ENCODE peak calls at places on chromosome 6, in four cellular contexts. One of them, this sample, is unnamed.

GRCh38 chr6:160791981-160792418 is 90.0 kb downstream of the PLG start:
- DNase-seq in neural progenitor cell: no peak
- DNase-seq in GM12878: no peak
- DNase-seq in activated naive CD4-positive, alpha-beta T cell: no peak
- DNase-seq in this sample: no peak

GRCh38 chr6:144546807-144547206 is 261.7 kb downstream of the UTRN start:
- DNase-seq in activated naive CD4-positive, alpha-beta T cell: no peak
- DNase-seq in neural progenitor cell: no peak
- DNase-seq in GM12878: no peak
- DNase-seq in this sample: no peak

GRCh38 chr6:158036261-158036660 is 54.6 kb downstream of the SYNJ2 start:
- DNase-seq in activated naive CD4-positive, alpha-beta T cell: no peak
- DNase-seq in GM12878: no peak
- DNase-seq in neural progenitor cell: no peak
- DNase-seq in this sample: no peak

GRCh38 chr6:3885262-3886036 is 36.3 kb downstream of the FAM50B start:
- DNase-seq in GM12878: no peak
- DNase-seq in neural progenitor cell: no peak
- DNase-seq in activated naive CD4-positive, alpha-beta T cell: no peak
- DNase-seq in this sample: no peak

GRCh38 chr6:32517654-32518445 is 12.2 kb downstream of the HLA-DRB5 start:
- DNase-seq in GM12878: no peak
- DNase-seq in activated naive CD4-positive, alpha-beta T cell: no peak
- DNase-seq in neural progenitor cell: peak
- DNase-seq in this sample: no peak

GRCh38 chr6:154249499-154250298 is 106.9 kb downstream of the IPCEF1 start:
- DNase-seq in activated naive CD4-positive, alpha-beta T cell: no peak
- DNase-seq in GM12878: peak
- DNase-seq in neural progenitor cell: no peak
- DNase-seq in this sample: no peak

GRCh38 chr6:21587925-21588811 is 5.4 kb upstream of the SOX4 start:
- DNase-seq in activated naive CD4-positive, alpha-beta T cell: no peak
- DNase-seq in neural progenitor cell: peak
- DNase-seq in GM12878: no peak
- DNase-seq in this sample: peak

GRCh38 chr6:19892250-19892649 is 55.1 kb downstream of the ID4 start:
- DNase-seq in neural progenitor cell: no peak
- DNase-seq in activated naive CD4-positive, alpha-beta T cell: no peak
- DNase-seq in GM12878: no peak
- DNase-seq in this sample: peak

GRCh38 chr6:150032598-150032997 is 7.3 kb upstream of the RAET1L start:
- DNase-seq in neural progenitor cell: no peak
- DNase-seq in activated naive CD4-positive, alpha-beta T cell: no peak
- DNase-seq in GM12878: no peak
- DNase-seq in this sample: no peak

GRCh38 chr6:128415387-128415786 is 105.0 kb downstream of the PTPRK start:
- DNase-seq in neural progenitor cell: no peak
- DNase-seq in activated naive CD4-positive, alpha-beta T cell: no peak
- DNase-seq in GM12878: no peak
- DNase-seq in this sample: no peak

GRCh38 chr6:33816911-33817310 is 13.1 kb upstream of the MLN start:
- DNase-seq in activated naive CD4-positive, alpha-beta T cell: no peak
- DNase-seq in GM12878: no peak
- DNase-seq in neural progenitor cell: no peak
- DNase-seq in this sample: no peak

GRCh38 chr6:10837692-10837996 is 695 bp downstream of the MAK start:
- DNase-seq in neural progenitor cell: peak
- DNase-seq in GM12878: no peak
- DNase-seq in activated naive CD4-positive, alpha-beta T cell: no peak
- DNase-seq in this sample: no peak

GRCh38 chr6:53928641-53929339 is 134.0 kb downstream of the LRRC1 start:
- DNase-seq in activated naive CD4-positive, alpha-beta T cell: no peak
- DNase-seq in GM12878: no peak
- DNase-seq in neural progenitor cell: no peak
- DNase-seq in this sample: no peak

GRCh38 chr6:159062564-159062945 is 17.8 kb upstream of the TAGAP start:
- DNase-seq in activated naive CD4-positive, alpha-beta T cell: no peak
- DNase-seq in GM12878: no peak
- DNase-seq in neural progenitor cell: no peak
- DNase-seq in this sample: no peak

GRCh38 chr6:57173886-57174510 is 1.9 kb downstream of the BAG2 start:
- DNase-seq in neural progenitor cell: peak
- DNase-seq in GM12878: no peak
- DNase-seq in activated naive CD4-positive, alpha-beta T cell: no peak
- DNase-seq in this sample: no peak

GRCh38 chr6:136599324-136600011 is 49.2 kb upstream of the MAP7 start:
- DNase-seq in activated naive CD4-positive, alpha-beta T cell: no peak
- DNase-seq in GM12878: no peak
- DNase-seq in neural progenitor cell: no peak
- DNase-seq in this sample: no peak

GRCh38 chr6:111087871-111088667 is 766 bp downstream of the SLC16A10 start:
- DNase-seq in neural progenitor cell: peak
- DNase-seq in activated naive CD4-positive, alpha-beta T cell: no peak
- DNase-seq in GM12878: no peak
- DNase-seq in this sample: no peak

GRCh38 chr6:44078795-44079671 is 48.2 kb downstream of the MRPL14 start:
- DNase-seq in neural progenitor cell: peak
- DNase-seq in GM12878: no peak
- DNase-seq in activated naive CD4-positive, alpha-beta T cell: no peak
- DNase-seq in this sample: peak

GRCh38 chr6:133447924-133448323 is 206.8 kb downstream of the EYA4 start:
- DNase-seq in activated naive CD4-positive, alpha-beta T cell: no peak
- DNase-seq in neural progenitor cell: no peak
- DNase-seq in GM12878: no peak
- DNase-seq in this sample: no peak

GRCh38 chr6:161630674-161631073 is 356.8 kb upstream of the AGPAT4 start:
- DNase-seq in GM12878: no peak
- DNase-seq in neural progenitor cell: no peak
- DNase-seq in activated naive CD4-positive, alpha-beta T cell: no peak
- DNase-seq in this sample: no peak

GRCh38 chr6:56497270-56497669 is 145.4 kb downstream of the DST start:
- DNase-seq in neural progenitor cell: no peak
- DNase-seq in activated naive CD4-positive, alpha-beta T cell: no peak
- DNase-seq in GM12878: no peak
- DNase-seq in this sample: no peak

GRCh38 chr6:166588691-166589333 is 2.3 kb upstream of the RAMACL start:
- DNase-seq in activated naive CD4-positive, alpha-beta T cell: no peak
- DNase-seq in neural progenitor cell: no peak
- DNase-seq in GM12878: peak
- DNase-seq in this sample: no peak

GRCh38 chr6:158467923-158468322 is 92.0 kb upstream of the TMEM181 start:
- DNase-seq in activated naive CD4-positive, alpha-beta T cell: no peak
- DNase-seq in GM12878: no peak
- DNase-seq in neural progenitor cell: peak
- DNase-seq in this sample: no peak